ENCODE peak calls at places on chromosomes 11 and 22, in six cellular contexts. B, O, R, E, Z and I are unnamed samples.

GRCh38 chr11:74844865-74845264 is 96.2 kb downstream of the RNF169 start:
- DNase-seq in B (no peak), O (no peak), R (no peak), E (no peak), Z (no peak), I (no peak)

GRCh38 chr11:3929689-3930088 is 74.2 kb downstream of the STIM1 start:
- DNase-seq in B (no peak), O (no peak), R (no peak), E (no peak), Z (no peak), I (no peak)

GRCh38 chr11:26473216-26474194 is 98.6 kb downstream of the MUC15 start:
- DNase-seq in B (no peak), O (no peak), R (no peak), E (no peak), Z (no peak), I (no peak)

GRCh38 chr22:33111491-33111890 is 53.3 kb upstream of the SYN3 start:
- DNase-seq in B (no peak), O (no peak), R (no peak), E (no peak), Z (no peak), I (no peak)

GRCh38 chr22:23072911-23073491 is 2.7 kb downstream of the GNAZ start:
- DNase-seq in B (peak; percentile 28), O (no peak), R (no peak), E (no peak), Z (no peak), I (no peak)

GRCh38 chr11:43955381-43956118 is 13.1 kb downstream of the C11orf96 start:
- DNase-seq in B (no peak), O (no peak), R (no peak), E (no peak), Z (no peak), I (no peak)

GRCh38 chr22:42613869-42614268 is 814 bp downstream of the POLDIP3 start:
- DNase-seq in B (no peak), O (no peak), R (no peak), E (no peak), Z (no peak), I (no peak)

GRCh38 chr11:87236368-87236767 is 198.6 kb downstream of the TMEM135 start:
- DNase-seq in B (no peak), O (no peak), R (no peak), E (no peak), Z (no peak), I (no peak)

GRCh38 chr11:62804310-62805043 is 763 bp downstream of the NXF1 start:
- DNase-seq in B (no peak), O (no peak), R (peak; percentile 29), E (no peak), Z (no peak), I (no peak)

GRCh38 chr22:37985751-37986281 is 1.5 kb upstream of the SOX10 start:
- DNase-seq in B (no peak), O (no peak), R (no peak), E (no peak), Z (no peak), I (no peak)

GRCh38 chr22:30167327-30167726 is 79.2 kb downstream of the LIF start:
- DNase-seq in B (no peak), O (no peak), R (no peak), E (no peak), Z (no peak), I (no peak)

GRCh38 chr11:8593455-8593854 is 573 bp downstream of the STK33 start:
- DNase-seq in B (no peak), O (no peak), R (no peak), E (no peak), Z (no peak), I (no peak)

GRCh38 chr22:42621505-42622002 is 6.9 kb upstream of the POLDIP3 start:
- DNase-seq in B (no peak), O (peak; percentile 36), R (peak; percentile 37), E (no peak), Z (peak; percentile 45), I (peak; percentile 35)

GRCh38 chr11:10725907-10726253 is 25.2 kb upstream of the CTR9 start:
- DNase-seq in B (no peak), O (no peak), R (no peak), E (no peak), Z (no peak), I (peak; percentile 57)

GRCh38 chr11:46529086-46529905 is 64.5 kb downstream of the AMBRA1 start:
- DNase-seq in B (no peak), O (peak; percentile 66), R (peak; percentile 45), E (no peak), Z (peak; percentile 64), I (peak; percentile 73)

GRCh38 chr22:28728621-28729313 is 12.9 kb downstream of the CHEK2 start:
- DNase-seq in B (no peak), O (no peak), R (no peak), E (no peak), Z (no peak), I (no peak)

GRCh38 chr11:76302707-76303395 is 78.1 kb downstream of the THAP12 start:
- DNase-seq in B (no peak), O (no peak), R (no peak), E (no peak), Z (no peak), I (no peak)

GRCh38 chr11:10934293-10934850 is 76.5 kb upstream of the ZBED5 start:
- DNase-seq in B (no peak), O (no peak), R (no peak), E (peak; percentile 8), Z (no peak), I (peak; percentile 20)